ENCODE peak calls at places on chromosomes 6 and 20, in nine cellular contexts. V is GM23338, F is K562, B is breast epithelium, K is upper lobe of left lung, R is GM12878, G is HCT116, N is HepG2, C is stomach. A is an unnamed sample. For H3K4me1, the result is how much of the 10 kb centered on the place peaks cover.

GRCh38 chr6:136764522-136764993 is 27.7 kb downstream of the MAP3K5 start:
- DNase-seq in B (no peak), N (no peak), G (no peak), C (no peak), V (no peak), R (peak), F (no peak), K (no peak), A (no peak)

GRCh38 chr6:117423754-117424153 is 2.0 kb downstream of the ROS1 start:
- DNase-seq in C (no peak), B (no peak), K (peak), F (no peak), V (no peak), R (no peak), G (no peak), N (no peak), A (no peak)

GRCh38 chr20:33568378-33569289 is 78.7 kb downstream of the CBFA2T2 start:
- DNase-seq in F (no peak), G (no peak), C (no peak), N (peak), R (no peak), V (peak), B (no peak), K (no peak), A (no peak)

GRCh38 chr20:45592574-45593189 is 13.6 kb upstream of the WFDC8 start:
- DNase-seq in N (peak), R (no peak), F (peak), B (no peak), C (no peak), K (no peak), G (peak), V (peak), A (no peak)

GRCh38 chr20:25626779-25627178 is 3.0 kb upstream of the NANP start:
- DNase-seq in R (no peak), N (no peak), V (no peak), B (no peak), K (no peak), G (no peak), F (no peak), C (no peak), A (no peak)

GRCh38 chr6:24126586-24127192 is 674 bp downstream of the NRSN1 start:
- DNase-seq in B (no peak), F (peak), G (peak), V (peak), R (no peak), K (no peak), N (peak), C (no peak), A (no peak)

GRCh38 chr6:3962897-3963296 is 113.7 kb downstream of the FAM50B start:
- DNase-seq in R (no peak), K (no peak), B (no peak), C (no peak), V (no peak), G (no peak), F (no peak), N (no peak), A (no peak)

GRCh38 chr6:123668965-123669591 is 32.3 kb upstream of the TRDN start:
- DNase-seq in B (no peak), N (no peak), R (no peak), F (no peak), K (no peak), G (no peak), C (no peak), V (no peak), A (no peak)

GRCh38 chr6:118665011-118665410 is 13.6 kb upstream of the CEP85L start:
- DNase-seq in V (no peak), R (no peak), N (no peak), G (no peak), F (no peak), K (no peak), C (no peak), B (no peak), A (no peak)

GRCh38 chr20:62652051-62652893 is 10.0 kb downstream of the SLCO4A1 start:
- DNase-seq in R (peak), V (peak), G (peak), N (peak), B (peak), K (peak), C (peak), F (peak), A (peak)

GRCh38 chr6:69064226-69064625 is 429.1 kb downstream of the ADGRB3 start:
- DNase-seq in N (no peak), R (no peak), V (no peak), B (no peak), C (no peak), F (no peak), G (no peak), K (no peak), A (no peak)

GRCh38 chr6:101150226-101150625 is 243.3 kb upstream of the GRIK2 start:
- DNase-seq in F (no peak), G (no peak), C (no peak), V (peak), B (no peak), R (no peak), K (no peak), N (no peak), A (no peak)

GRCh38 chr6:37774028-37774680 is 45.4 kb upstream of the ZFAND3 start:
- DNase-seq in C (no peak), K (no peak), N (no peak), G (no peak), B (no peak), R (no peak), F (no peak), V (no peak), A (no peak)

GRCh38 chr20:45621593-45621992 is 7.9 kb upstream of the WFDC10A start:
- DNase-seq in R (no peak), N (peak), F (no peak), V (no peak), B (no peak), C (no peak), G (no peak), K (no peak), A (no peak)

GRCh38 chr6:30158475-30159025 is 2.5 kb downstream of the TRIM10 start:
- DNase-seq in C (no peak), V (no peak), N (no peak), G (no peak), R (no peak), B (no peak), F (no peak), K (no peak), A (no peak)

GRCh38 chr20:4546786-4547185 is 174.9 kb upstream of the PRND start:
- DNase-seq in B (no peak), R (no peak), K (no peak), C (no peak), F (no peak), G (peak), N (no peak), V (no peak), A (no peak)

GRCh38 chr6:47278545-47278944 is 31.2 kb downstream of the TNFRSF21 start:
- DNase-seq in K (no peak), B (no peak), G (no peak), V (no peak), N (peak), C (no peak), F (no peak), R (no peak), A (no peak)

GRCh38 chr6:109306733-109307132 is 75.5 kb downstream of the CD164 start:
- DNase-seq in C (no peak), V (no peak), N (no peak), F (peak), K (no peak), R (no peak), G (no peak), B (no peak), A (no peak)

GRCh38 chr6:81938014-81938761 is 185.7 kb upstream of the TENT5A start:
- DNase-seq in F (peak), G (peak), R (peak), V (no peak), K (no peak), C (no peak), B (no peak), N (peak), A (no peak)

GRCh38 chr20:4459081-4459480 is 262.6 kb upstream of the PRND start:
- DNase-seq in R (no peak), V (peak), N (no peak), B (no peak), G (no peak), C (no peak), K (no peak), F (no peak), A (no peak)

GRCh38 chr6:13615802-13616140 is 636 bp downstream of the NOL7 start:
- DNase-seq in F (peak), R (no peak), K (peak), C (peak), G (no peak), B (peak), N (no peak), V (peak), A (peak)

GRCh38 chr20:23655551-23656211 is 17.9 kb upstream of the CST3 start:
- DNase-seq in B (no peak), R (no peak), K (peak), N (no peak), G (no peak), C (no peak), F (no peak), V (no peak), A (no peak)

GRCh38 chr6:16704706-16705402 is 56.4 kb downstream of the ATXN1 start:
- DNase-seq in C (no peak), N (no peak), F (no peak), G (no peak), V (no peak), K (no peak), R (no peak), B (no peak), A (no peak)

GRCh38 chr20:37880726-37881591 is 22.0 kb upstream of the VSTM2L start:
- DNase-seq in F (peak), N (peak), G (no peak), C (peak), R (no peak), B (no peak), K (no peak), V (no peak), A (no peak)

GRCh38 chr6:19851273-19852089 is 14.3 kb downstream of the ID4 start:
- DNase-seq in G (peak), K (peak), R (no peak), C (no peak), V (peak), B (no peak), N (peak), F (no peak), A (no peak)

GRCh38 chr6:169841251-169841650 is 89.8 kb downstream of the ERMARD start:
- DNase-seq in N (no peak), V (no peak), G (no peak), F (no peak), C (peak), B (no peak), R (no peak), K (no peak), A (no peak)

GRCh38 chr20:14963262-14963663 is 625.9 kb upstream of the FLRT3 start:
- DNase-seq in G (peak), K (no peak), V (no peak), F (no peak), N (peak), C (no peak), R (no peak), B (no peak), A (no peak)

GRCh38 chr20:58719971-58720371 is 27.4 kb downstream of the NPEPL1 start:
- DNase-seq in G (no peak), F (no peak), N (no peak), K (no peak), C (peak), R (no peak), B (peak), V (no peak), A (no peak)

GRCh38 chr6:159204605-159205004 is 35.4 kb downstream of the FNDC1 start:
- DNase-seq in C (no peak), F (no peak), B (no peak), R (no peak), V (no peak), K (no peak), G (no peak), N (no peak), A (no peak)

GRCh38 chr6:157381631-157382621 is 936 bp downstream of the ZDHHC14 start:
- DNase-seq in C (peak), K (peak), V (peak), G (no peak), R (no peak), F (peak), B (peak), N (peak), A (peak)

GRCh38 chr6:13910443-13910842 is 14.3 kb upstream of the RNF182 start:
- DNase-seq in B (no peak), C (no peak), R (no peak), G (no peak), V (no peak), K (no peak), N (no peak), F (no peak), A (no peak)

GRCh38 chr6:101443315-101443714 is 49.8 kb downstream of the GRIK2 start:
- DNase-seq in B (no peak), C (no peak), K (no peak), R (no peak), G (no peak), F (no peak), V (no peak), N (no peak), A (no peak)

GRCh38 chr20:62642666-62643520 is 590 bp downstream of the SLCO4A1 start:
- DNase-seq in G (no peak), K (peak), F (peak), R (no peak), N (no peak), B (no peak), C (peak), V (peak), A (no peak)

GRCh38 chr20:61252601-61253263 is 671 bp downstream of the CDH4 start:
- DNase-seq in R (no peak), C (no peak), K (no peak), G (no peak), V (peak), B (no peak), F (no peak), N (no peak), A (no peak)

GRCh38 chr20:7362601-7363000 is 577.7 kb downstream of the HAO1 start:
- DNase-seq in K (no peak), N (no peak), V (no peak), R (no peak), F (no peak), B (no peak), C (no peak), G (no peak), A (no peak)

GRCh38 chr20:59123011-59123676 is 40.5 kb upstream of the ZNF831 start:
- DNase-seq in R (no peak), K (no peak), N (no peak), F (no peak), B (no peak), G (no peak), C (no peak), V (no peak), A (no peak)

GRCh38 chr6:31386099-31386498 is 17.3 kb upstream of the MICA start:
- DNase-seq in F (no peak), G (no peak), K (no peak), B (no peak), C (no peak), R (no peak), N (no peak), V (no peak), A (no peak)
- H3K4me1 ChIP-seq in F (under half), G (under half), K (under half), B (under half), C (under half), R (under half), N (under half), V (under half), A (under half)

GRCh38 chr20:621115-621756 is 11.1 kb upstream of the TCF15 start:
- DNase-seq in K (no peak), F (no peak), G (no peak), R (no peak), N (no peak), B (no peak), C (no peak), V (no peak), A (no peak)
- TF ChIP-seq POLR2AphosphoS5 in K (no peak), F (no peak), G (no peak), R (no peak), N (no peak), B (no peak), C (no peak), V (no peak), A (no peak)

DNA sequence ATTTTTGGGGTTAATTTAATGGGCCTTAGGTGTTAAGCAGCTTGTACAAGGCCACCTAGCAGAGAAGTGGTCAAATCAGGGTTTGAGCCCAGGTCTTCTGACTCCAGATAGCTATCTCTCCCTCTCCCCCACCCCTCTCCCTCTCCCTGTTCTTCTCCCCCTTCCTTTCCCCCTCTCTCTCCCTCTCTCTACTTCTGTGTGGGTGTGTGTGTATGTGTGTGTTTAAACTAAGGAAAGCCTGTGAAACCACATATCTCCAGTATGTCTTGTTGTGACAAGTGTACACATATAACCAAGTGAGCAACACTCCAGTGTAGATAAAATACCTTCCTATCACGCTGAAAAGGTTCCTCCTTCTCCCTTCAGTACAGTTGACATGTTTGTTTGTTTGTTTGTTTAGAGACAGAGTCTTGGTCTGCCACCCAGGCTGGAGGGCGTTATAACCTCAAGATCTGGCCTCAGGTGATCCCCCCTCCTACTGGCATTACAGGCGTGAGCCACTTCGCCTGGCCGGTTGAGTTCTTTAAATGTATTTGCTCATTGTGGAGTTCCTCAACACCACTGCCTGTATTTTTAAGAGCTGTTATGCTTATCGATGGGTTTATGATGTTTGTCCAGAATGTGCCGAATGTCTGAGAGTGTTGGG is 140.4 kb downstream of the JARID2 start:
- DNase-seq in V (no peak), N (no peak), G (no peak), R (no peak), C (no peak), B (no peak), F (peak), K (no peak), A (no peak)
- H3K4me1 ChIP-seq in V (half or more), N (under half), G (under half), R (half or more), C (half or more), B (under half), F (under half), K (under half), A (half or more)

GRCh38 chr6:9521152-9521530 is 893.7 kb downstream of the TFAP2A start:
- DNase-seq in C (no peak), V (no peak), R (peak), B (no peak), F (no peak), K (no peak), N (no peak), G (no peak), A (no peak)
- TF ChIP-seq POLR2AphosphoS5 in C (no peak), V (no peak), R (no peak), B (no peak), F (no peak), K (no peak), N (no peak), G (no peak), A (no peak)

GRCh38 chr6:146990821-146991798 is 213.1 kb upstream of the STXBP5 start:
- DNase-seq in C (no peak), F (peak), N (peak), G (peak), B (no peak), R (no peak), K (no peak), V (no peak), A (no peak)

GRCh38 chr6:146985966-146986365 is 218.3 kb upstream of the STXBP5 start:
- DNase-seq in V (no peak), K (no peak), N (no peak), R (no peak), F (no peak), G (no peak), C (no peak), B (no peak), A (no peak)

GRCh38 chr6:146985111-146985510 is 219.1 kb upstream of the STXBP5 start:
- DNase-seq in B (no peak), C (no peak), V (peak), F (peak), K (no peak), G (no peak), N (peak), R (no peak), A (no peak)

GRCh38 chr6:146984251-146984924 is 219.8 kb upstream of the STXBP5 start:
- DNase-seq in K (no peak), R (no peak), G (no peak), N (peak), V (peak), C (no peak), F (no peak), B (no peak), A (no peak)

DNA sequence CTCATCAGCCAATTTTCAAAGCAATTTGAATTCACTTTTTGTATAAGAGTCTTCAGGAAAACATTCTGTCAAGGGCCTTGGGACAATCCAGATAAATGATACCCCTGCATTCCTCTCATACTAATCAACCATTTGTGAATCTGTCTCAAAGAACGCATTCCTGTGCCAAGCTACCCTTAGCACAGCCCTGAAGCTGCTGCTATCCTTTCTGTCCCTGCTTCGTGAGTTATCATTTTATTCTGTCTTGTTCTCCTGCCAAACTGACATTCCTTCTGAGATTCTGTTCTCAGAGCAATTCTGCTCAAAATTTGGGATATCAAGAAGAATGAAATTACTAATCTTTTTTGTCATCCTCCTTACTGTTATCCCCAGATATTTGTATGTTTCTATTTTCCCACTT is 213.9 kb upstream of the STXBP5 start:
- DNase-seq in R (no peak), N (peak), F (no peak), K (no peak), C (no peak), V (no peak), G (no peak), B (no peak), A (no peak)
- H3K4me1 ChIP-seq in R (under half), N (under half), F (under half), K (under half), C (under half), V (under half), G (under half), B (under half), A (under half)

A was measured in suprapubic skin.